ENCODE peak calls at places on chromosome 15, in nine cellular contexts. Q is D721Med, L is type B pancreatic cell, Y is breast epithelium, S is endothelial cell, A is testis, P is GM12865, E is PC-9, J is K562. N is an unnamed sample.

GRCh38 chr15:31160297-31160696 is 58.8 kb upstream of the TRPM1 start:
- DNase-seq in Q (no peak), L (no peak), Y (no peak), S (no peak), A (no peak), P (no peak), E (no peak), J (no peak), N (no peak)

GRCh38 chr15:63599401-63600000 is 2.3 kb downstream of the FBXL22 start:
- DNase-seq in Q (peak; percentile 54), L (no peak), Y (peak; percentile 81), S (peak; percentile 47), A (peak; percentile 71), P (peak; percentile 69), E (peak; percentile 62), J (no peak), N (peak; percentile 54)

GRCh38 chr15:89395996-89396395 is 61.4 kb upstream of the POLG start:
- DNase-seq in Q (no peak), L (no peak), Y (no peak), S (no peak), A (no peak), P (no peak), E (peak; percentile 60), J (no peak), N (no peak)

GRCh38 chr15:88179562-88179961 is 77.0 kb downstream of the NTRK3 start:
- DNase-seq in Q (no peak), L (no peak), Y (no peak), S (no peak), A (no peak), P (peak; percentile 24), E (no peak), J (no peak), N (peak; percentile 48)

GRCh38 chr15:99059010-99059981 is 45.6 kb upstream of the SYNM start:
- DNase-seq in Q (peak; percentile 69), L (peak; percentile 91), Y (peak; percentile 76), S (peak; percentile 88), A (peak; percentile 79), P (peak; percentile 69), E (peak; percentile 49), J (peak; percentile 76), N (peak; percentile 85)

GRCh38 chr15:73936181-73936580 is 9.9 kb downstream of the LOXL1 start:
- DNase-seq in Q (no peak), L (no peak), Y (no peak), S (no peak), A (no peak), P (no peak), E (peak; percentile 57), J (no peak), N (no peak)

GRCh38 chr15:66253643-66254363 is at the start of gene MEGF11:
- DNase-seq in Q (no peak), L (no peak), Y (no peak), S (peak; percentile 38), A (peak; percentile 26), P (no peak), E (no peak), J (peak; percentile 31), N (no peak)

GRCh38 chr15:43209059-43209824 is 11.6 kb downstream of the EPB42 start:
- DNase-seq in Q (no peak), L (no peak), Y (no peak), S (peak; percentile 40), A (peak; percentile 56), P (no peak), E (no peak), J (peak; percentile 78), N (peak; percentile 58)

GRCh38 chr15:74955796-74956647 is 550 bp downstream of the RPP25 start:
- DNase-seq in Q (no peak), L (peak; percentile 82), Y (peak; percentile 68), S (peak; percentile 73), A (peak; percentile 90), P (peak; percentile 86), E (peak; percentile 61), J (peak; percentile 67), N (peak; percentile 73)

GRCh38 chr15:81754078-81754477 is 291.7 kb downstream of the MEX3B start:
- DNase-seq in Q (no peak), L (no peak), Y (no peak), S (no peak), A (no peak), P (no peak), E (no peak), J (no peak), N (no peak)

GRCh38 chr15:85543741-85544155 is 163.3 kb downstream of the AKAP13 start:
- DNase-seq in Q (no peak), L (no peak), Y (peak; percentile 71), S (peak; percentile 6), A (peak; percentile 83), P (no peak), E (no peak), J (no peak), N (no peak)

GRCh38 chr15:59741274-59741906 is 52.3 kb upstream of the BNIP2 start:
- DNase-seq in Q (no peak), L (no peak), Y (no peak), S (peak; percentile 25), A (peak; percentile 29), P (no peak), E (no peak), J (peak; percentile 8), N (no peak)

GRCh38 chr15:48645558-48646330 is at the start of gene FBN1:
- DNase-seq in Q (peak; percentile 26), L (peak; percentile 80), Y (peak; percentile 52), S (peak; percentile 72), A (peak; percentile 84), P (peak; percentile 90), E (no peak), J (no peak), N (peak; percentile 80)

GRCh38 chr15:88975891-88976290 is 62.7 kb upstream of the MFGE8 start:
- DNase-seq in Q (no peak), L (no peak), Y (no peak), S (no peak), A (no peak), P (no peak), E (no peak), J (no peak), N (no peak)

GRCh38 chr15:58138106-58138505 is at the start of gene AQP9:
- DNase-seq in Q (no peak), L (no peak), Y (no peak), S (no peak), A (no peak), P (no peak), E (no peak), J (no peak), N (no peak)

GRCh38 chr15:70269331-70269911 is 171.7 kb upstream of the TLE3 start:
- DNase-seq in Q (no peak), L (no peak), Y (no peak), S (no peak), A (no peak), P (no peak), E (peak; percentile 39), J (no peak), N (no peak)

GRCh38 chr15:70271422-70272088 is 173.8 kb upstream of the TLE3 start:
- DNase-seq in Q (no peak), L (no peak), Y (no peak), S (no peak), A (peak; percentile 64), P (no peak), E (peak; percentile 93), J (no peak), N (no peak)

GRCh38 chr15:70270752-70271111 is 173.0 kb upstream of the TLE3 start:
- DNase-seq in Q (no peak), L (no peak), Y (no peak), S (no peak), A (no peak), P (no peak), E (no peak), J (no peak), N (no peak)

GRCh38 chr15:70268698-70269251 is 171.1 kb upstream of the TLE3 start:
- DNase-seq in Q (no peak), L (no peak), Y (no peak), S (no peak), A (no peak), P (peak; percentile 39), E (peak; percentile 90), J (no peak), N (peak; percentile 69)

GRCh38 chr15:70269991-70270751 is 172.5 kb upstream of the TLE3 start:
- DNase-seq in Q (no peak), L (no peak), Y (no peak), S (no peak), A (peak; percentile 46), P (no peak), E (peak; percentile 69), J (no peak), N (no peak)
- TF ChIP-seq CTCF in Q (no peak), L (no peak), Y (no peak), S (no peak), A (no peak), P (no peak), E (no peak), J (no peak), N (no peak)

GRCh38 chr15:36498401-36498800 is 81.0 kb upstream of the CDIN1 start:
- DNase-seq in Q (no peak), L (no peak), Y (no peak), S (no peak), A (no peak), P (no peak), E (no peak), J (no peak), N (no peak)
- TF ChIP-seq CTCF in Q (no peak), L (no peak), Y (no peak), S (no peak), A (no peak), P (no peak), E (no peak), J (no peak), N (no peak)

GRCh38 chr15:92970656-92971055 is 70.5 kb downstream of the CHD2 start:
- DNase-seq in Q (no peak), L (no peak), Y (no peak), S (no peak), A (no peak), P (no peak), E (no peak), J (no peak), N (no peak)
- TF ChIP-seq CTCF in Q (no peak), L (no peak), Y (no peak), S (no peak), A (no peak), P (no peak), E (no peak), J (no peak), N (no peak)

GRCh38 chr15:69163124-69163669 is 2.8 kb downstream of the GLCE start:
- DNase-seq in Q (no peak), L (no peak), Y (no peak), S (no peak), A (no peak), P (no peak), E (no peak), J (no peak), N (no peak)

GRCh38 chr15:69161878-69162213 is 1.4 kb downstream of the GLCE start:
- DNase-seq in Q (no peak), L (no peak), Y (no peak), S (no peak), A (no peak), P (no peak), E (no peak), J (no peak), N (no peak)

GRCh38 chr15:69160141-69160975 is at the start of gene GLCE:
- DNase-seq in Q (peak; percentile 87), L (peak; percentile 98), Y (peak; percentile 96), S (peak; percentile 98), A (peak; percentile 97), P (peak; percentile 96), E (peak; percentile 94), J (peak; percentile 98), N (peak; percentile 99)

GRCh38 chr15:69159805-69160140 is 662 bp upstream of the GLCE start:
- DNase-seq in Q (no peak), L (no peak), Y (no peak), S (no peak), A (no peak), P (no peak), E (no peak), J (no peak), N (no peak)

GRCh38 chr15:69160976-69161877 is 792 bp downstream of the GLCE start:
- DNase-seq in Q (no peak), L (no peak), Y (no peak), S (peak; percentile 37), A (peak; percentile 66), P (peak; percentile 17), E (no peak), J (peak; percentile 17), N (peak; percentile 31)
- TF ChIP-seq CTCF in Q (peak; percentile 43), L (peak; percentile 21), Y (no peak), S (no peak), A (no peak), P (no peak), E (no peak), J (peak; percentile 30), N (peak; percentile 23)